ENCODE peak calls at places on chromosomes 1 and 21, in six cellular contexts. One of them, this sample, is unnamed.

GRCh38 chr1:181087400-181087901 is 1.0 kb upstream of the IER5 start:
- DNase-seq in stimulated activated CD8-positive, alpha-beta memory T cell treated with anti-CD3 and anti-CD28 coated beads, Interleukin-7, amount 100 ng/mL, for 4 hours: no peak
- DNase-seq in stimulated activated naive CD8-positive, alpha-beta T cell treated with anti-CD3 and anti-CD28 coated beads, Interleukin-15, amount 100 ng/mL, for 72 hours: peak; percentile 50
- DNase-seq in non-pigmented ciliary epithelial cell: no peak
- DNase-seq in glutamatergic neuron: no peak
- DNase-seq in effector memory CD4-positive, alpha-beta T cell: no peak
- DNase-seq in this sample: no peak

GRCh38 chr1:187491082-187491720 is 662.5 kb downstream of the PLA2G4A start:
- DNase-seq in stimulated activated CD8-positive, alpha-beta memory T cell treated with anti-CD3 and anti-CD28 coated beads, Interleukin-7, amount 100 ng/mL, for 4 hours: no peak
- DNase-seq in stimulated activated naive CD8-positive, alpha-beta T cell treated with anti-CD3 and anti-CD28 coated beads, Interleukin-15, amount 100 ng/mL, for 72 hours: no peak
- DNase-seq in non-pigmented ciliary epithelial cell: peak; percentile 37
- DNase-seq in glutamatergic neuron: no peak
- DNase-seq in effector memory CD4-positive, alpha-beta T cell: no peak
- DNase-seq in this sample: no peak

GRCh38 chr1:184747089-184747955 is 7.3 kb downstream of the EDEM3 start:
- DNase-seq in stimulated activated CD8-positive, alpha-beta memory T cell treated with anti-CD3 and anti-CD28 coated beads, Interleukin-7, amount 100 ng/mL, for 4 hours: no peak
- DNase-seq in stimulated activated naive CD8-positive, alpha-beta T cell treated with anti-CD3 and anti-CD28 coated beads, Interleukin-15, amount 100 ng/mL, for 72 hours: no peak
- DNase-seq in non-pigmented ciliary epithelial cell: no peak
- DNase-seq in glutamatergic neuron: no peak
- DNase-seq in effector memory CD4-positive, alpha-beta T cell: no peak
- DNase-seq in this sample: no peak

GRCh38 chr1:200873116-200873670 is 412 bp downstream of the GPR25 start:
- DNase-seq in stimulated activated CD8-positive, alpha-beta memory T cell treated with anti-CD3 and anti-CD28 coated beads, Interleukin-7, amount 100 ng/mL, for 4 hours: no peak
- DNase-seq in stimulated activated naive CD8-positive, alpha-beta T cell treated with anti-CD3 and anti-CD28 coated beads, Interleukin-15, amount 100 ng/mL, for 72 hours: no peak
- DNase-seq in non-pigmented ciliary epithelial cell: no peak
- DNase-seq in glutamatergic neuron: no peak
- DNase-seq in effector memory CD4-positive, alpha-beta T cell: no peak
- DNase-seq in this sample: no peak

GRCh38 chr1:202162418-202163280 is 2.2 kb upstream of the PTPN7 start:
- DNase-seq in stimulated activated CD8-positive, alpha-beta memory T cell treated with anti-CD3 and anti-CD28 coated beads, Interleukin-7, amount 100 ng/mL, for 4 hours: no peak
- DNase-seq in stimulated activated naive CD8-positive, alpha-beta T cell treated with anti-CD3 and anti-CD28 coated beads, Interleukin-15, amount 100 ng/mL, for 72 hours: no peak
- DNase-seq in non-pigmented ciliary epithelial cell: no peak
- DNase-seq in glutamatergic neuron: no peak
- DNase-seq in effector memory CD4-positive, alpha-beta T cell: no peak
- DNase-seq in this sample: no peak

GRCh38 chr1:23456226-23456625 is 27.8 kb downstream of the ASAP3 start:
- DNase-seq in stimulated activated CD8-positive, alpha-beta memory T cell treated with anti-CD3 and anti-CD28 coated beads, Interleukin-7, amount 100 ng/mL, for 4 hours: no peak
- DNase-seq in stimulated activated naive CD8-positive, alpha-beta T cell treated with anti-CD3 and anti-CD28 coated beads, Interleukin-15, amount 100 ng/mL, for 72 hours: no peak
- DNase-seq in non-pigmented ciliary epithelial cell: no peak
- DNase-seq in glutamatergic neuron: no peak
- DNase-seq in effector memory CD4-positive, alpha-beta T cell: no peak
- DNase-seq in this sample: no peak

GRCh38 chr1:154219511-154219910 is 1.2 kb upstream of the UBAP2L start:
- DNase-seq in stimulated activated CD8-positive, alpha-beta memory T cell treated with anti-CD3 and anti-CD28 coated beads, Interleukin-7, amount 100 ng/mL, for 4 hours: no peak
- DNase-seq in stimulated activated naive CD8-positive, alpha-beta T cell treated with anti-CD3 and anti-CD28 coated beads, Interleukin-15, amount 100 ng/mL, for 72 hours: no peak
- DNase-seq in non-pigmented ciliary epithelial cell: no peak
- DNase-seq in glutamatergic neuron: no peak
- DNase-seq in effector memory CD4-positive, alpha-beta T cell: no peak
- DNase-seq in this sample: peak; percentile 14

GRCh38 chr1:38102576-38102975 is 56.0 kb upstream of the POU3F1 start:
- DNase-seq in stimulated activated CD8-positive, alpha-beta memory T cell treated with anti-CD3 and anti-CD28 coated beads, Interleukin-7, amount 100 ng/mL, for 4 hours: no peak
- DNase-seq in stimulated activated naive CD8-positive, alpha-beta T cell treated with anti-CD3 and anti-CD28 coated beads, Interleukin-15, amount 100 ng/mL, for 72 hours: no peak
- DNase-seq in non-pigmented ciliary epithelial cell: no peak
- DNase-seq in glutamatergic neuron: no peak
- DNase-seq in effector memory CD4-positive, alpha-beta T cell: no peak
- DNase-seq in this sample: no peak

GRCh38 chr1:94209425-94209824 is 28.0 kb downstream of the ARHGAP29 start:
- DNase-seq in stimulated activated CD8-positive, alpha-beta memory T cell treated with anti-CD3 and anti-CD28 coated beads, Interleukin-7, amount 100 ng/mL, for 4 hours: no peak
- DNase-seq in stimulated activated naive CD8-positive, alpha-beta T cell treated with anti-CD3 and anti-CD28 coated beads, Interleukin-15, amount 100 ng/mL, for 72 hours: no peak
- DNase-seq in non-pigmented ciliary epithelial cell: peak; percentile 18
- DNase-seq in glutamatergic neuron: no peak
- DNase-seq in effector memory CD4-positive, alpha-beta T cell: no peak
- DNase-seq in this sample: peak; percentile 25

GRCh38 chr1:87473203-87473661 is 144.6 kb downstream of the LMO4 start:
- DNase-seq in stimulated activated CD8-positive, alpha-beta memory T cell treated with anti-CD3 and anti-CD28 coated beads, Interleukin-7, amount 100 ng/mL, for 4 hours: no peak
- DNase-seq in stimulated activated naive CD8-positive, alpha-beta T cell treated with anti-CD3 and anti-CD28 coated beads, Interleukin-15, amount 100 ng/mL, for 72 hours: no peak
- DNase-seq in non-pigmented ciliary epithelial cell: no peak
- DNase-seq in glutamatergic neuron: no peak
- DNase-seq in effector memory CD4-positive, alpha-beta T cell: no peak
- DNase-seq in this sample: no peak

GRCh38 chr1:174818951-174819350 is 180.8 kb upstream of the CACYBP start:
- DNase-seq in stimulated activated CD8-positive, alpha-beta memory T cell treated with anti-CD3 and anti-CD28 coated beads, Interleukin-7, amount 100 ng/mL, for 4 hours: no peak
- DNase-seq in stimulated activated naive CD8-positive, alpha-beta T cell treated with anti-CD3 and anti-CD28 coated beads, Interleukin-15, amount 100 ng/mL, for 72 hours: no peak
- DNase-seq in non-pigmented ciliary epithelial cell: no peak
- DNase-seq in glutamatergic neuron: no peak
- DNase-seq in effector memory CD4-positive, alpha-beta T cell: no peak
- DNase-seq in this sample: no peak

GRCh38 chr21:45992311-45993209 is 11.0 kb downstream of the COL6A1 start:
- DNase-seq in stimulated activated CD8-positive, alpha-beta memory T cell treated with anti-CD3 and anti-CD28 coated beads, Interleukin-7, amount 100 ng/mL, for 4 hours: no peak
- DNase-seq in stimulated activated naive CD8-positive, alpha-beta T cell treated with anti-CD3 and anti-CD28 coated beads, Interleukin-15, amount 100 ng/mL, for 72 hours: peak; percentile 6
- DNase-seq in non-pigmented ciliary epithelial cell: no peak
- DNase-seq in glutamatergic neuron: peak; percentile 13
- DNase-seq in effector memory CD4-positive, alpha-beta T cell: no peak
- DNase-seq in this sample: no peak

GRCh38 chr1:59498640-59499039 is 201.7 kb downstream of the FGGY start:
- DNase-seq in stimulated activated CD8-positive, alpha-beta memory T cell treated with anti-CD3 and anti-CD28 coated beads, Interleukin-7, amount 100 ng/mL, for 4 hours: no peak
- DNase-seq in stimulated activated naive CD8-positive, alpha-beta T cell treated with anti-CD3 and anti-CD28 coated beads, Interleukin-15, amount 100 ng/mL, for 72 hours: no peak
- DNase-seq in non-pigmented ciliary epithelial cell: no peak
- DNase-seq in glutamatergic neuron: no peak
- DNase-seq in effector memory CD4-positive, alpha-beta T cell: no peak
- DNase-seq in this sample: no peak

GRCh38 chr1:202710070-202711025 is at the start of gene SYT2:
- DNase-seq in stimulated activated CD8-positive, alpha-beta memory T cell treated with anti-CD3 and anti-CD28 coated beads, Interleukin-7, amount 100 ng/mL, for 4 hours: no peak
- DNase-seq in stimulated activated naive CD8-positive, alpha-beta T cell treated with anti-CD3 and anti-CD28 coated beads, Interleukin-15, amount 100 ng/mL, for 72 hours: no peak
- DNase-seq in non-pigmented ciliary epithelial cell: no peak
- DNase-seq in glutamatergic neuron: peak; percentile 89
- DNase-seq in effector memory CD4-positive, alpha-beta T cell: no peak
- DNase-seq in this sample: no peak

GRCh38 chr1:58409826-58410225 is 136.7 kb downstream of the OMA1 start:
- DNase-seq in stimulated activated CD8-positive, alpha-beta memory T cell treated with anti-CD3 and anti-CD28 coated beads, Interleukin-7, amount 100 ng/mL, for 4 hours: no peak
- DNase-seq in stimulated activated naive CD8-positive, alpha-beta T cell treated with anti-CD3 and anti-CD28 coated beads, Interleukin-15, amount 100 ng/mL, for 72 hours: no peak
- DNase-seq in non-pigmented ciliary epithelial cell: no peak
- DNase-seq in glutamatergic neuron: no peak
- DNase-seq in effector memory CD4-positive, alpha-beta T cell: no peak
- DNase-seq in this sample: no peak

GRCh38 chr1:241355311-241356010 is 1.5 kb downstream of the RGS7 start:
- DNase-seq in stimulated activated CD8-positive, alpha-beta memory T cell treated with anti-CD3 and anti-CD28 coated beads, Interleukin-7, amount 100 ng/mL, for 4 hours: no peak
- DNase-seq in stimulated activated naive CD8-positive, alpha-beta T cell treated with anti-CD3 and anti-CD28 coated beads, Interleukin-15, amount 100 ng/mL, for 72 hours: no peak
- DNase-seq in non-pigmented ciliary epithelial cell: no peak
- DNase-seq in glutamatergic neuron: no peak
- DNase-seq in effector memory CD4-positive, alpha-beta T cell: no peak
- DNase-seq in this sample: no peak

GRCh38 chr1:52424238-52424637 is 19.8 kb downstream of the PRPF38A start:
- DNase-seq in stimulated activated CD8-positive, alpha-beta memory T cell treated with anti-CD3 and anti-CD28 coated beads, Interleukin-7, amount 100 ng/mL, for 4 hours: no peak
- DNase-seq in stimulated activated naive CD8-positive, alpha-beta T cell treated with anti-CD3 and anti-CD28 coated beads, Interleukin-15, amount 100 ng/mL, for 72 hours: peak; percentile 31
- DNase-seq in non-pigmented ciliary epithelial cell: no peak
- DNase-seq in glutamatergic neuron: no peak
- DNase-seq in effector memory CD4-positive, alpha-beta T cell: peak; percentile 31
- DNase-seq in this sample: peak; percentile 14

GRCh38 chr1:26799479-26800133 is 11.9 kb downstream of the PIGV start:
- DNase-seq in stimulated activated CD8-positive, alpha-beta memory T cell treated with anti-CD3 and anti-CD28 coated beads, Interleukin-7, amount 100 ng/mL, for 4 hours: no peak
- DNase-seq in stimulated activated naive CD8-positive, alpha-beta T cell treated with anti-CD3 and anti-CD28 coated beads, Interleukin-15, amount 100 ng/mL, for 72 hours: peak; percentile 42
- DNase-seq in non-pigmented ciliary epithelial cell: no peak
- DNase-seq in glutamatergic neuron: no peak
- DNase-seq in effector memory CD4-positive, alpha-beta T cell: no peak
- DNase-seq in this sample: peak; percentile 75

GRCh38 chr1:159751022-159751421 is 29.7 kb upstream of the DUSP23 start:
- DNase-seq in stimulated activated CD8-positive, alpha-beta memory T cell treated with anti-CD3 and anti-CD28 coated beads, Interleukin-7, amount 100 ng/mL, for 4 hours: no peak
- DNase-seq in stimulated activated naive CD8-positive, alpha-beta T cell treated with anti-CD3 and anti-CD28 coated beads, Interleukin-15, amount 100 ng/mL, for 72 hours: no peak
- DNase-seq in non-pigmented ciliary epithelial cell: no peak
- DNase-seq in glutamatergic neuron: no peak
- DNase-seq in effector memory CD4-positive, alpha-beta T cell: no peak
- DNase-seq in this sample: no peak

GRCh38 chr1:14071581-14071980 is 371.6 kb downstream of the PRDM2 start:
- DNase-seq in stimulated activated CD8-positive, alpha-beta memory T cell treated with anti-CD3 and anti-CD28 coated beads, Interleukin-7, amount 100 ng/mL, for 4 hours: no peak
- DNase-seq in stimulated activated naive CD8-positive, alpha-beta T cell treated with anti-CD3 and anti-CD28 coated beads, Interleukin-15, amount 100 ng/mL, for 72 hours: no peak
- DNase-seq in non-pigmented ciliary epithelial cell: no peak
- DNase-seq in glutamatergic neuron: no peak
- DNase-seq in effector memory CD4-positive, alpha-beta T cell: no peak
- DNase-seq in this sample: no peak

GRCh38 chr1:91440845-91441244 is 36.2 kb upstream of the HFM1 start:
- DNase-seq in stimulated activated CD8-positive, alpha-beta memory T cell treated with anti-CD3 and anti-CD28 coated beads, Interleukin-7, amount 100 ng/mL, for 4 hours: no peak
- DNase-seq in stimulated activated naive CD8-positive, alpha-beta T cell treated with anti-CD3 and anti-CD28 coated beads, Interleukin-15, amount 100 ng/mL, for 72 hours: no peak
- DNase-seq in non-pigmented ciliary epithelial cell: no peak
- DNase-seq in glutamatergic neuron: no peak
- DNase-seq in effector memory CD4-positive, alpha-beta T cell: no peak
- DNase-seq in this sample: peak; percentile 2

GRCh38 chr1:19597463-19598309 is 46.4 kb upstream of the NBL1 start:
- DNase-seq in stimulated activated CD8-positive, alpha-beta memory T cell treated with anti-CD3 and anti-CD28 coated beads, Interleukin-7, amount 100 ng/mL, for 4 hours: peak; percentile 60
- DNase-seq in stimulated activated naive CD8-positive, alpha-beta T cell treated with anti-CD3 and anti-CD28 coated beads, Interleukin-15, amount 100 ng/mL, for 72 hours: no peak
- DNase-seq in non-pigmented ciliary epithelial cell: no peak
- DNase-seq in glutamatergic neuron: no peak
- DNase-seq in effector memory CD4-positive, alpha-beta T cell: peak; percentile 64
- DNase-seq in this sample: peak; percentile 26

GRCh38 chr1:83882906-83883305 is 116.0 kb downstream of the TTLL7 start:
- DNase-seq in stimulated activated CD8-positive, alpha-beta memory T cell treated with anti-CD3 and anti-CD28 coated beads, Interleukin-7, amount 100 ng/mL, for 4 hours: no peak
- DNase-seq in stimulated activated naive CD8-positive, alpha-beta T cell treated with anti-CD3 and anti-CD28 coated beads, Interleukin-15, amount 100 ng/mL, for 72 hours: no peak
- DNase-seq in non-pigmented ciliary epithelial cell: peak; percentile 11
- DNase-seq in glutamatergic neuron: peak; percentile 49
- DNase-seq in effector memory CD4-positive, alpha-beta T cell: no peak
- DNase-seq in this sample: no peak

GRCh38 chr1:234694661-234695060 is 84.7 kb upstream of the IRF2BP2 start:
- DNase-seq in stimulated activated CD8-positive, alpha-beta memory T cell treated with anti-CD3 and anti-CD28 coated beads, Interleukin-7, amount 100 ng/mL, for 4 hours: no peak
- DNase-seq in stimulated activated naive CD8-positive, alpha-beta T cell treated with anti-CD3 and anti-CD28 coated beads, Interleukin-15, amount 100 ng/mL, for 72 hours: no peak
- DNase-seq in non-pigmented ciliary epithelial cell: no peak
- DNase-seq in glutamatergic neuron: no peak
- DNase-seq in effector memory CD4-positive, alpha-beta T cell: no peak
- DNase-seq in this sample: no peak

GRCh38 chr1:110425611-110426152 is 18.2 kb upstream of the LAMTOR5 start:
- DNase-seq in stimulated activated CD8-positive, alpha-beta memory T cell treated with anti-CD3 and anti-CD28 coated beads, Interleukin-7, amount 100 ng/mL, for 4 hours: no peak
- DNase-seq in stimulated activated naive CD8-positive, alpha-beta T cell treated with anti-CD3 and anti-CD28 coated beads, Interleukin-15, amount 100 ng/mL, for 72 hours: no peak
- DNase-seq in non-pigmented ciliary epithelial cell: no peak
- DNase-seq in glutamatergic neuron: no peak
- DNase-seq in effector memory CD4-positive, alpha-beta T cell: no peak
- DNase-seq in this sample: no peak

GRCh38 chr1:58903450-58904298 is 119.8 kb upstream of the JUN start:
- DNase-seq in stimulated activated CD8-positive, alpha-beta memory T cell treated with anti-CD3 and anti-CD28 coated beads, Interleukin-7, amount 100 ng/mL, for 4 hours: peak; percentile 36
- DNase-seq in stimulated activated naive CD8-positive, alpha-beta T cell treated with anti-CD3 and anti-CD28 coated beads, Interleukin-15, amount 100 ng/mL, for 72 hours: peak; percentile 88
- DNase-seq in non-pigmented ciliary epithelial cell: no peak
- DNase-seq in glutamatergic neuron: peak; percentile 56
- DNase-seq in effector memory CD4-positive, alpha-beta T cell: peak; percentile 55
- DNase-seq in this sample: peak; percentile 91

GRCh38 chr1:18907914-18908845 is 5.8 kb upstream of the ALDH4A1 start:
- DNase-seq in stimulated activated CD8-positive, alpha-beta memory T cell treated with anti-CD3 and anti-CD28 coated beads, Interleukin-7, amount 100 ng/mL, for 4 hours: no peak
- DNase-seq in stimulated activated naive CD8-positive, alpha-beta T cell treated with anti-CD3 and anti-CD28 coated beads, Interleukin-15, amount 100 ng/mL, for 72 hours: no peak
- DNase-seq in non-pigmented ciliary epithelial cell: no peak
- DNase-seq in glutamatergic neuron: no peak
- DNase-seq in effector memory CD4-positive, alpha-beta T cell: no peak
- DNase-seq in this sample: no peak

GRCh38 chr1:235131961-235132360 is 3.3 kb upstream of the TOMM20 start:
- DNase-seq in stimulated activated CD8-positive, alpha-beta memory T cell treated with anti-CD3 and anti-CD28 coated beads, Interleukin-7, amount 100 ng/mL, for 4 hours: no peak
- DNase-seq in stimulated activated naive CD8-positive, alpha-beta T cell treated with anti-CD3 and anti-CD28 coated beads, Interleukin-15, amount 100 ng/mL, for 72 hours: no peak
- DNase-seq in non-pigmented ciliary epithelial cell: no peak
- DNase-seq in glutamatergic neuron: no peak
- DNase-seq in effector memory CD4-positive, alpha-beta T cell: no peak
- DNase-seq in this sample: no peak

GRCh38 chr1:10236405-10237156 is 26.2 kb downstream of the KIF1B start:
- DNase-seq in stimulated activated CD8-positive, alpha-beta memory T cell treated with anti-CD3 and anti-CD28 coated beads, Interleukin-7, amount 100 ng/mL, for 4 hours: no peak
- DNase-seq in stimulated activated naive CD8-positive, alpha-beta T cell treated with anti-CD3 and anti-CD28 coated beads, Interleukin-15, amount 100 ng/mL, for 72 hours: no peak
- DNase-seq in non-pigmented ciliary epithelial cell: no peak
- DNase-seq in glutamatergic neuron: no peak
- DNase-seq in effector memory CD4-positive, alpha-beta T cell: no peak
- DNase-seq in this sample: no peak

This sample was measured in hepatic stellate cell.